ENCODE peak calls at places on chromosomes 4 and X, in eight cellular contexts. One of them, this sample, is unnamed.

GRCh38 chr4:26410385-26411293 is 79.6 kb downstream of the CCKAR start:
- DNase-seq in T-helper 2 cell: no peak
- DNase-seq in ELF-1: no peak
- DNase-seq in glutamatergic neuron: no peak
- DNase-seq in GM23248: peak
- DNase-seq in naive B cell: peak
- DNase-seq in GM04504: peak
- DNase-seq in H54: peak
- DNase-seq in this sample: peak

GRCh38 chr4:1842993-1843448 is 12.9 kb downstream of the LETM1 start:
- DNase-seq in T-helper 2 cell: no peak
- DNase-seq in ELF-1: no peak
- DNase-seq in glutamatergic neuron: no peak
- DNase-seq in GM23248: peak
- DNase-seq in naive B cell: no peak
- DNase-seq in GM04504: peak
- DNase-seq in H54: peak
- DNase-seq in this sample: no peak

GRCh38 chr4:17124767-17125166 is 226.3 kb upstream of the LDB2 start:
- DNase-seq in T-helper 2 cell: no peak
- DNase-seq in ELF-1: no peak
- DNase-seq in glutamatergic neuron: no peak
- DNase-seq in GM23248: no peak
- DNase-seq in naive B cell: no peak
- DNase-seq in GM04504: no peak
- DNase-seq in H54: no peak
- DNase-seq in this sample: no peak

GRCh38 chr4:83019794-83020497 is 9.3 kb upstream of the LIN54 start:
- DNase-seq in T-helper 2 cell: no peak
- DNase-seq in ELF-1: no peak
- DNase-seq in glutamatergic neuron: no peak
- DNase-seq in GM23248: no peak
- DNase-seq in naive B cell: no peak
- DNase-seq in GM04504: no peak
- DNase-seq in H54: no peak
- DNase-seq in this sample: no peak

GRCh38 chrX:47361538-47362511 is 8.6 kb upstream of the ZNF157 start:
- DNase-seq in T-helper 2 cell: peak
- DNase-seq in ELF-1: peak
- DNase-seq in glutamatergic neuron: peak
- DNase-seq in GM23248: peak
- DNase-seq in naive B cell: peak
- DNase-seq in GM04504: peak
- DNase-seq in H54: peak
- DNase-seq in this sample: no peak

GRCh38 chrX:53882331-53882730 is 161.9 kb downstream of the PHF8 start:
- DNase-seq in T-helper 2 cell: no peak
- DNase-seq in ELF-1: peak
- DNase-seq in glutamatergic neuron: no peak
- DNase-seq in GM23248: peak
- DNase-seq in naive B cell: no peak
- DNase-seq in GM04504: no peak
- DNase-seq in H54: peak
- DNase-seq in this sample: no peak

GRCh38 chrX:48695925-48696300 is 621 bp upstream of the SUV39H1 start:
- DNase-seq in T-helper 2 cell: no peak
- DNase-seq in ELF-1: peak
- DNase-seq in glutamatergic neuron: peak
- DNase-seq in GM23248: no peak
- DNase-seq in naive B cell: no peak
- DNase-seq in GM04504: no peak
- DNase-seq in H54: no peak
- DNase-seq in this sample: no peak

GRCh38 chr4:104989363-104989762 is 157.3 kb upstream of the TET2 start:
- DNase-seq in T-helper 2 cell: no peak
- DNase-seq in ELF-1: no peak
- DNase-seq in glutamatergic neuron: no peak
- DNase-seq in GM23248: no peak
- DNase-seq in naive B cell: no peak
- DNase-seq in GM04504: no peak
- DNase-seq in H54: no peak
- DNase-seq in this sample: no peak

GRCh38 chr4:70505152-70505748 is 13.1 kb upstream of the AMTN start:
- DNase-seq in T-helper 2 cell: peak
- DNase-seq in ELF-1: peak
- DNase-seq in glutamatergic neuron: peak
- DNase-seq in GM23248: peak
- DNase-seq in naive B cell: peak
- DNase-seq in GM04504: peak
- DNase-seq in H54: no peak
- DNase-seq in this sample: no peak

GRCh38 chr4:52037730-52038108 is 380 bp downstream of the SGCB start:
- DNase-seq in T-helper 2 cell: no peak
- DNase-seq in ELF-1: peak
- DNase-seq in glutamatergic neuron: peak
- DNase-seq in GM23248: peak
- DNase-seq in naive B cell: no peak
- DNase-seq in GM04504: no peak
- DNase-seq in H54: peak
- DNase-seq in this sample: no peak

GRCh38 chr4:105186701-105187158 is 40.1 kb downstream of the TET2 start:
- DNase-seq in T-helper 2 cell: no peak
- DNase-seq in ELF-1: no peak
- DNase-seq in glutamatergic neuron: no peak
- DNase-seq in GM23248: peak
- DNase-seq in naive B cell: no peak
- DNase-seq in GM04504: no peak
- DNase-seq in H54: no peak
- DNase-seq in this sample: no peak

GRCh38 chrX:46573331-46573895 is at the start of gene CHST7:
- DNase-seq in T-helper 2 cell: peak
- DNase-seq in ELF-1: peak
- DNase-seq in glutamatergic neuron: peak
- DNase-seq in GM23248: peak
- DNase-seq in naive B cell: peak
- DNase-seq in GM04504: no peak
- DNase-seq in H54: no peak
- DNase-seq in this sample: no peak

GRCh38 chrX:56804867-56805266 is 75.8 kb downstream of the NBDY start:
- DNase-seq in T-helper 2 cell: no peak
- DNase-seq in ELF-1: no peak
- DNase-seq in glutamatergic neuron: no peak
- DNase-seq in GM23248: no peak
- DNase-seq in naive B cell: no peak
- DNase-seq in GM04504: no peak
- DNase-seq in H54: no peak
- DNase-seq in this sample: no peak

GRCh38 chrX:123756320-123756719 is 23.5 kb upstream of the THOC2 start:
- DNase-seq in T-helper 2 cell: no peak
- DNase-seq in ELF-1: no peak
- DNase-seq in glutamatergic neuron: no peak
- DNase-seq in GM23248: peak
- DNase-seq in naive B cell: no peak
- DNase-seq in GM04504: no peak
- DNase-seq in H54: no peak
- DNase-seq in this sample: no peak

GRCh38 chrX:129599499-129599898 is 55.3 kb downstream of the APLN start:
- DNase-seq in T-helper 2 cell: no peak
- DNase-seq in ELF-1: no peak
- DNase-seq in glutamatergic neuron: no peak
- DNase-seq in GM23248: no peak
- DNase-seq in naive B cell: no peak
- DNase-seq in GM04504: no peak
- DNase-seq in H54: no peak
- DNase-seq in this sample: no peak

GRCh38 chr4:105767579-105767978 is 59.0 kb downstream of the GSTCD start:
- DNase-seq in T-helper 2 cell: no peak
- DNase-seq in ELF-1: peak
- DNase-seq in glutamatergic neuron: no peak
- DNase-seq in GM23248: no peak
- DNase-seq in naive B cell: no peak
- DNase-seq in GM04504: no peak
- DNase-seq in H54: no peak
- DNase-seq in this sample: no peak

GRCh38 chr4:82123934-82124333 is 249.9 kb downstream of the HNRNPD start:
- DNase-seq in T-helper 2 cell: no peak
- DNase-seq in ELF-1: peak
- DNase-seq in glutamatergic neuron: no peak
- DNase-seq in GM23248: no peak
- DNase-seq in naive B cell: no peak
- DNase-seq in GM04504: no peak
- DNase-seq in H54: no peak
- DNase-seq in this sample: no peak

GRCh38 chrX:120755066-120755846 is 120.4 kb downstream of the CT47B1 start:
- DNase-seq in T-helper 2 cell: no peak
- DNase-seq in ELF-1: no peak
- DNase-seq in glutamatergic neuron: no peak
- DNase-seq in GM23248: no peak
- DNase-seq in naive B cell: peak
- DNase-seq in GM04504: no peak
- DNase-seq in H54: no peak
- DNase-seq in this sample: no peak

GRCh38 chrX:112705726-112706125 is 26.0 kb upstream of the LHFPL1 start:
- DNase-seq in T-helper 2 cell: no peak
- DNase-seq in ELF-1: no peak
- DNase-seq in glutamatergic neuron: no peak
- DNase-seq in GM23248: no peak
- DNase-seq in naive B cell: no peak
- DNase-seq in GM04504: no peak
- DNase-seq in H54: no peak
- DNase-seq in this sample: no peak

GRCh38 chr4:4585012-4585670 is 43.3 kb upstream of the STX18 start:
- DNase-seq in T-helper 2 cell: no peak
- DNase-seq in ELF-1: no peak
- DNase-seq in glutamatergic neuron: no peak
- DNase-seq in GM23248: peak
- DNase-seq in naive B cell: no peak
- DNase-seq in GM04504: peak
- DNase-seq in H54: no peak
- DNase-seq in this sample: no peak

GRCh38 chr4:109560687-109561452 is 824 bp downstream of the MCUB start:
- DNase-seq in T-helper 2 cell: peak
- DNase-seq in ELF-1: peak
- DNase-seq in glutamatergic neuron: no peak
- DNase-seq in GM23248: peak
- DNase-seq in naive B cell: peak
- DNase-seq in GM04504: peak
- DNase-seq in H54: peak
- DNase-seq in this sample: peak

GRCh38 chr4:181618896-181619295 is 624.3 kb upstream of the TENM3 start:
- DNase-seq in T-helper 2 cell: no peak
- DNase-seq in ELF-1: peak
- DNase-seq in glutamatergic neuron: no peak
- DNase-seq in GM23248: no peak
- DNase-seq in naive B cell: no peak
- DNase-seq in GM04504: no peak
- DNase-seq in H54: no peak
- DNase-seq in this sample: no peak

GRCh38 chrX:71873459-71873833 is 37.2 kb upstream of the NHSL2 start:
- DNase-seq in T-helper 2 cell: no peak
- DNase-seq in ELF-1: no peak
- DNase-seq in glutamatergic neuron: no peak
- DNase-seq in GM23248: no peak
- DNase-seq in naive B cell: no peak
- DNase-seq in GM04504: no peak
- DNase-seq in H54: no peak
- DNase-seq in this sample: no peak

GRCh38 chr4:160351018-160351417 is 1248.1 kb downstream of the RAPGEF2 start:
- DNase-seq in T-helper 2 cell: no peak
- DNase-seq in ELF-1: no peak
- DNase-seq in glutamatergic neuron: no peak
- DNase-seq in GM23248: no peak
- DNase-seq in naive B cell: no peak
- DNase-seq in GM04504: no peak
- DNase-seq in H54: no peak
- DNase-seq in this sample: no peak

GRCh38 chrX:18075603-18076002 is 145.1 kb downstream of the BEND2 start:
- DNase-seq in T-helper 2 cell: no peak
- DNase-seq in ELF-1: no peak
- DNase-seq in glutamatergic neuron: peak
- DNase-seq in GM23248: no peak
- DNase-seq in naive B cell: no peak
- DNase-seq in GM04504: no peak
- DNase-seq in H54: no peak
- DNase-seq in this sample: no peak

GRCh38 chr4:137274404-137274803 is 257.9 kb downstream of the PCDH18 start:
- DNase-seq in T-helper 2 cell: no peak
- DNase-seq in ELF-1: no peak
- DNase-seq in glutamatergic neuron: no peak
- DNase-seq in GM23248: peak
- DNase-seq in naive B cell: no peak
- DNase-seq in GM04504: no peak
- DNase-seq in H54: no peak
- DNase-seq in this sample: peak

GRCh38 chr4:38371391-38371851 is 292.6 kb upstream of the KLF3 start:
- DNase-seq in T-helper 2 cell: no peak
- DNase-seq in ELF-1: no peak
- DNase-seq in glutamatergic neuron: no peak
- DNase-seq in GM23248: peak
- DNase-seq in naive B cell: no peak
- DNase-seq in GM04504: peak
- DNase-seq in H54: peak
- DNase-seq in this sample: no peak

GRCh38 chr4:102169345-102169744 is 175.9 kb downstream of the SLC39A8 start:
- DNase-seq in T-helper 2 cell: no peak
- DNase-seq in ELF-1: peak
- DNase-seq in glutamatergic neuron: peak
- DNase-seq in GM23248: peak
- DNase-seq in naive B cell: no peak
- DNase-seq in GM04504: no peak
- DNase-seq in H54: no peak
- DNase-seq in this sample: peak

GRCh38 chr4:88738714-88739366 is 41.2 kb upstream of the NAP1L5 start:
- DNase-seq in T-helper 2 cell: no peak
- DNase-seq in ELF-1: no peak
- DNase-seq in glutamatergic neuron: no peak
- DNase-seq in GM23248: no peak
- DNase-seq in naive B cell: no peak
- DNase-seq in GM04504: no peak
- DNase-seq in H54: no peak
- DNase-seq in this sample: no peak

GRCh38 chrX:39527045-39527444 is 570.7 kb downstream of the BCOR start:
- DNase-seq in T-helper 2 cell: no peak
- DNase-seq in ELF-1: no peak
- DNase-seq in glutamatergic neuron: no peak
- DNase-seq in GM23248: peak
- DNase-seq in naive B cell: no peak
- DNase-seq in GM04504: peak
- DNase-seq in H54: no peak
- DNase-seq in this sample: no peak

GRCh38 chr4:11446156-11446811 is 17.6 kb upstream of the HS3ST1 start:
- DNase-seq in T-helper 2 cell: no peak
- DNase-seq in ELF-1: no peak
- DNase-seq in glutamatergic neuron: no peak
- DNase-seq in GM23248: no peak
- DNase-seq in naive B cell: no peak
- DNase-seq in GM04504: no peak
- DNase-seq in H54: no peak
- DNase-seq in this sample: no peak

GRCh38 chrX:39854772-39855747 is 242.7 kb downstream of the BCOR start:
- DNase-seq in T-helper 2 cell: peak
- DNase-seq in ELF-1: no peak
- DNase-seq in glutamatergic neuron: no peak
- DNase-seq in GM23248: no peak
- DNase-seq in naive B cell: peak
- DNase-seq in GM04504: no peak
- DNase-seq in H54: no peak
- DNase-seq in this sample: no peak

GRCh38 chr4:146192060-146192459 is 16.5 kb downstream of the LSM6 start:
- DNase-seq in T-helper 2 cell: no peak
- DNase-seq in ELF-1: peak
- DNase-seq in glutamatergic neuron: no peak
- DNase-seq in GM23248: peak
- DNase-seq in naive B cell: no peak
- DNase-seq in GM04504: no peak
- DNase-seq in H54: no peak
- DNase-seq in this sample: no peak

GRCh38 chr4:90317785-90318184 is 190.6 kb downstream of the CCSER1 start:
- DNase-seq in T-helper 2 cell: no peak
- DNase-seq in ELF-1: no peak
- DNase-seq in glutamatergic neuron: no peak
- DNase-seq in GM23248: peak
- DNase-seq in naive B cell: no peak
- DNase-seq in GM04504: peak
- DNase-seq in H54: peak
- DNase-seq in this sample: no peak

This sample was measured in SK-N-MC.